ENCODE peak calls at places on chromosomes 13 and 19, in eight cellular contexts. C is DND-41; R is H1; P is ovary; Z is gastrocnemius medialis; F is CD4-positive, alpha-beta T cell; O is substantia nigra; J is fibroblast of lung. G is an unnamed sample.
A peak's percentile ranks its signal among the peaks of the same experiment; 100 is the strongest.

GRCh38 chr19:4472174-4472974 is at the start of gene HDGFL2:
- DNase-seq in C (no peak), P (peak; percentile 99), R (no peak), O (no peak), J (no peak), Z (no peak), F (no peak), G (peak; percentile 57)

GRCh38 chr13:95160112-95160906 is 140.9 kb downstream of the ABCC4 start:
- DNase-seq in J (peak; percentile 52), C (no peak), F (no peak), R (no peak), Z (no peak), O (no peak), P (no peak), G (no peak)

GRCh38 chr13:27334774-27335490 is 64.3 kb downstream of the RASL11A start:
- DNase-seq in P (no peak), C (no peak), R (no peak), F (no peak), Z (no peak), J (peak; percentile 55), O (no peak), G (no peak)

GRCh38 chr13:52010890-52011689 is at the start of gene ATP7B:
- DNase-seq in C (peak; percentile 25), P (peak; percentile 40), O (no peak), F (peak; percentile 1), Z (no peak), J (no peak), R (peak; percentile 82), G (no peak)

GRCh38 chr13:92976657-92977056 is 249.9 kb upstream of the GPC6 start:
- DNase-seq in R (no peak), Z (no peak), P (no peak), F (no peak), J (no peak), O (no peak), C (no peak), G (no peak)

GRCh38 chr13:109779074-109779473 is 7.3 kb downstream of the IRS2 start:
- DNase-seq in F (peak; percentile 51), R (no peak), P (no peak), Z (no peak), J (no peak), O (no peak), C (peak; percentile 87), G (no peak)

GRCh38 chr13:32246468-32246867 is 68.7 kb downstream of the ZAR1L start:
- DNase-seq in O (no peak), J (peak; percentile 76), F (peak; percentile 11), R (peak; percentile 80), Z (no peak), P (no peak), C (peak; percentile 58), G (peak; percentile 57)

GRCh38 chr13:48761256-48761655 is 107.5 kb downstream of the CYSLTR2 start:
- DNase-seq in O (no peak), J (peak; percentile 68), C (no peak), P (no peak), F (no peak), R (no peak), Z (no peak), G (no peak)

GRCh38 chr19:18961767-18962423 is 20.9 kb upstream of the HOMER3 start:
- DNase-seq in O (no peak), R (peak; percentile 92), J (no peak), Z (no peak), C (no peak), F (peak; percentile 14), P (no peak), G (no peak)

GRCh38 chr13:102003848-102004570 is 397.8 kb downstream of the FGF14 start:
- DNase-seq in R (no peak), J (peak; percentile 33), C (no peak), O (no peak), F (no peak), P (no peak), Z (no peak), G (no peak)

GRCh38 chr13:43411741-43412140 is 375.0 kb downstream of the ENOX1 start:
- DNase-seq in F (no peak), O (no peak), C (no peak), J (peak; percentile 39), R (no peak), Z (peak; percentile 89), P (peak; percentile 53), G (no peak)

GRCh38 chr19:45670670-45671453 is 2.8 kb downstream of the GIPR start:
- DNase-seq in O (peak; percentile 34), Z (no peak), J (peak; percentile 72), P (peak; percentile 63), C (no peak), F (peak; percentile 42), R (peak; percentile 100), G (peak; percentile 90)

GRCh38 chr19:1503089-1503924 is 9.5 kb downstream of the ADAMTSL5 start:
- DNase-seq in J (peak; percentile 20), F (peak; percentile 54), R (peak; percentile 93), Z (no peak), C (peak; percentile 70), O (peak; percentile 8), P (peak; percentile 65), G (peak; percentile 73)

GRCh38 chr19:17491287-17491686 is 20.2 kb upstream of the PGLS start:
- DNase-seq in J (no peak), R (no peak), Z (no peak), F (no peak), P (no peak), O (no peak), C (no peak), G (no peak)

GRCh38 chr19:38537071-38537847 is 80.5 kb downstream of the MAP4K1 start:
- DNase-seq in R (no peak), P (no peak), J (no peak), O (no peak), F (no peak), Z (no peak), C (no peak), G (peak; percentile 15)

GRCh38 chr19:51187395-51188226 is 37.3 kb upstream of the CD33 start:
- DNase-seq in Z (no peak), J (no peak), O (no peak), C (no peak), R (no peak), F (no peak), P (no peak), G (no peak)

GRCh38 chr19:18379803-18380747 is 5.9 kb upstream of the GDF15 start:
- DNase-seq in F (no peak), R (no peak), C (no peak), Z (peak; percentile 82), J (peak; percentile 91), O (no peak), P (peak; percentile 75), G (peak; percentile 83)

GRCh38 chr19:7742991-7743390 is 4.3 kb downstream of the CD209 start:
- DNase-seq in O (no peak), C (no peak), Z (no peak), P (no peak), R (no peak), F (no peak), J (no peak), G (no peak)

GRCh38 chr19:54420383-54421168 is 5.3 kb downstream of the TTYH1 start:
- DNase-seq in J (no peak), F (no peak), C (no peak), R (peak; percentile 82), Z (no peak), O (peak; percentile 95), P (no peak), G (no peak)
- H3K27ac ChIP-seq in J (no peak overlapping the region), F (no peak overlapping the region), C (no peak overlapping the region), R (peak overlapping the region; percentile 83), Z (peak overlapping the region; percentile 33), O (peak overlapping the region; percentile 100), P (no peak overlapping the region), G (no peak overlapping the region)

GRCh38 chr19:15252398-15253018 is 20.3 kb upstream of the EPHX3 start:
- DNase-seq in P (no peak), J (peak; percentile 55), R (peak; percentile 61), O (peak; percentile 6), C (peak; percentile 22), Z (no peak), F (no peak), G (no peak)

GRCh38 chr19:15253076-15253475 is 20.8 kb upstream of the EPHX3 start:
- DNase-seq in F (no peak), C (no peak), O (no peak), Z (no peak), R (no peak), P (no peak), J (no peak), G (no peak)

GRCh38 chr19:15251010-15251748 is 18.9 kb upstream of the EPHX3 start:
- DNase-seq in R (no peak), C (no peak), P (peak; percentile 50), Z (peak; percentile 33), F (no peak), O (no peak), J (peak; percentile 63), G (no peak)

GRCh38 chr19:15250635-15250993 is 18.4 kb upstream of the EPHX3 start:
- DNase-seq in O (no peak), Z (peak; percentile 29), C (no peak), P (no peak), R (no peak), J (no peak), F (no peak), G (no peak)

DNA sequence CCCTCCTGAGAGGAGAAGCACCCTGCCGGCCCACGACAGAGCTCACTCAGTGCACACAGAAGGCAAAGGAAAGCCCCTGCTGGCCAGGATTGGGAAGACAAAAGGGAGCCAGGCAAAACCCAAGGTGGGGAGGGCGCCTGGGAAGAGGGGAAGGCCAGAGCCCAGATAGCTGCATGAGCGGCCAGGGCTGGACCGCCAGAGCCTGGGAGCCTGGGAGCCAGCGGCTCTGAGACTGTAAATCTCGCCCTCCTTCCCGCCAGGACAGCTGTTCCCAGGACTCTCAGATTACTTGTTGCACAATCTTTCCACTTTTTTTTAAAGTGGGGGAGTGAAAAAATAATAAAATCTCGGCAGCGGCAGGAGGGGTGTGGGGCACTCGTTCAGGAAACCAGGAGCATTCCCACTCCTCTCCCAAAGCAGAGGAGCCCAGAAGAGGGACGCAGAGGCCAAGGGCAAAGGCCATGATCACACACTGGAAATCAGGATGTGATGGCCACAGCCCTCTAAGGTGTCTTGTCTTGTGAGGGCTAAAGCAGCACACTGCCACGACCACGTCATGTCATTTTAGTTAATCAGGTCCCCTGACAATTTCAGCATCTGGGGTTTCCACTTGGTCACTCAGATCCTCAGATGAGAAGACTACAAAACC is 19.6 kb upstream of the EPHX3 start:
- DNase-seq in J (peak; percentile 98), P (peak; percentile 89), Z (peak; percentile 79), R (peak; percentile 84), O (no peak), C (no peak), F (no peak), G (peak; percentile 66)
- H3K27ac ChIP-seq in J (peak overlapping the region; percentile 99), P (no peak overlapping the region), Z (peak overlapping the region; percentile 90), R (no peak overlapping the region), O (peak overlapping the region; percentile 64), C (no peak overlapping the region), F (no peak overlapping the region), G (peak overlapping the region; percentile 76)

DNA sequence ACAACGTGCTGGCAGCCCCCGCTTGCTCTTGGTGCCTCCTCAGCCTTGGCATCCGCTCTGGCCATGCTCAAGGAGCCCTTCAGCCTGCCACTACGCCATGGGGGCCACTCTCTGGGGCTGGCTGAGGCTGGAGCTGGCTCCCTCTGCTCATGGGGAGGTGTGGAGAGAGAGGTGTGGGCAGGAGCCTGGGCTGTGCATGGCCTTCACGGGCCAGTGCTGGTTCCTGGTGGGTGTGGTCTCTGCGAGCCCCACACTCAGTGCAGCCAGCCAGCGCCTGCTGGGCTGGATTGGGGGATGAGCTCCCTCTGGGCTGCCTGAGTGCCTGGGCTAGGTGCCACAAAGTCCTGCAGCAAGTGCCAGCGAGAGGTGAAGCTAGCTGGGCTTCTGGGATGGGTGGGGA is 1289.1 kb downstream of the OLFM4 start:
- DNase-seq in F (no peak), R (no peak), P (no peak), J (no peak), Z (no peak), O (no peak), C (no peak), G (no peak)
- H3K27ac ChIP-seq in F (no peak overlapping the region), R (no peak overlapping the region), P (no peak overlapping the region), J (no peak overlapping the region), Z (no peak overlapping the region), O (no peak overlapping the region), C (no peak overlapping the region), G (no peak overlapping the region)

GRCh38 chr13:80337706-80338105 is 3.2 kb downstream of the SPRY2 start:
- DNase-seq in P (no peak), R (no peak), O (no peak), J (peak; percentile 28), Z (no peak), C (no peak), F (no peak), G (no peak)
- H3K27ac ChIP-seq in P (no peak overlapping the region), R (no peak overlapping the region), O (peak overlapping the region; percentile 56), J (peak overlapping the region; percentile 85), Z (peak overlapping the region; percentile 92), C (no peak overlapping the region), F (no peak overlapping the region), G (peak overlapping the region; percentile 98)

G was measured in lower lobe of right lung.